ENCODE peak calls at places on chromosomes 6 and 20, in ten cellular contexts. One of them, this sample, is unnamed.

GRCh38 chr6:100457251-100457990 is 7.3 kb downstream of the SIM1 start:
- DNase-seq in neuronal stem cell: peak; percentile 35
- DNase-seq in small intestine: no peak
- DNase-seq in Peyer's patch: no peak
- DNase-seq in lower lobe of right lung: no peak
- DNase-seq in H9: peak; percentile 63
- DNase-seq in upper lobe of right lung: no peak
- DNase-seq in brain microvascular endothelial cell: no peak
- DNase-seq in body of pancreas: no peak
- DNase-seq in cardiac muscle cell: no peak
- DNase-seq in this sample: no peak

GRCh38 chr6:152696543-152696942 is 1.2 kb upstream of the MYCT1 start:
- DNase-seq in body of pancreas: no peak
- DNase-seq in cardiac muscle cell: no peak
- DNase-seq in upper lobe of right lung: no peak
- DNase-seq in small intestine: no peak
- DNase-seq in Peyer's patch: no peak
- DNase-seq in lower lobe of right lung: no peak
- DNase-seq in H9: no peak
- DNase-seq in neuronal stem cell: no peak
- DNase-seq in brain microvascular endothelial cell: peak; percentile 84
- DNase-seq in this sample: no peak

GRCh38 chr6:102895683-102896082 is 1502.2 kb downstream of the GRIK2 start:
- DNase-seq in body of pancreas: no peak
- DNase-seq in brain microvascular endothelial cell: no peak
- DNase-seq in Peyer's patch: no peak
- DNase-seq in small intestine: no peak
- DNase-seq in H9: no peak
- DNase-seq in upper lobe of right lung: no peak
- DNase-seq in cardiac muscle cell: no peak
- DNase-seq in lower lobe of right lung: no peak
- DNase-seq in neuronal stem cell: no peak
- DNase-seq in this sample: no peak

GRCh38 chr20:46255440-46256104 is 52.7 kb downstream of the CDH22 start:
- DNase-seq in Peyer's patch: peak; percentile 75
- DNase-seq in upper lobe of right lung: peak; percentile 88
- DNase-seq in small intestine: peak; percentile 81
- DNase-seq in brain microvascular endothelial cell: no peak
- DNase-seq in cardiac muscle cell: peak; percentile 88
- DNase-seq in H9: no peak
- DNase-seq in lower lobe of right lung: peak; percentile 82
- DNase-seq in body of pancreas: peak; percentile 91
- DNase-seq in neuronal stem cell: no peak
- DNase-seq in this sample: peak; percentile 57

GRCh38 chr6:29447670-29448069 is 8.6 kb downstream of the OR10C1 start:
- DNase-seq in brain microvascular endothelial cell: peak; percentile 41
- DNase-seq in upper lobe of right lung: no peak
- DNase-seq in cardiac muscle cell: peak; percentile 16
- DNase-seq in H9: no peak
- DNase-seq in neuronal stem cell: peak; percentile 47
- DNase-seq in body of pancreas: no peak
- DNase-seq in small intestine: no peak
- DNase-seq in Peyer's patch: no peak
- DNase-seq in lower lobe of right lung: no peak
- DNase-seq in this sample: no peak

GRCh38 chr6:44263357-44264100 is 1.8 kb downstream of the NFKBIE start:
- DNase-seq in H9: no peak
- DNase-seq in upper lobe of right lung: no peak
- DNase-seq in neuronal stem cell: no peak
- DNase-seq in cardiac muscle cell: no peak
- DNase-seq in Peyer's patch: no peak
- DNase-seq in lower lobe of right lung: no peak
- DNase-seq in brain microvascular endothelial cell: peak; percentile 16
- DNase-seq in small intestine: no peak
- DNase-seq in body of pancreas: peak; percentile 61
- DNase-seq in this sample: no peak

GRCh38 chr6:115668781-115669180 is 391.9 kb downstream of the FRK start:
- DNase-seq in Peyer's patch: no peak
- DNase-seq in brain microvascular endothelial cell: no peak
- DNase-seq in lower lobe of right lung: no peak
- DNase-seq in small intestine: no peak
- DNase-seq in cardiac muscle cell: no peak
- DNase-seq in upper lobe of right lung: no peak
- DNase-seq in body of pancreas: no peak
- DNase-seq in neuronal stem cell: no peak
- DNase-seq in H9: no peak
- DNase-seq in this sample: no peak

GRCh38 chr20:25865715-25866656 is 169.3 kb upstream of the ZNF337 start:
- DNase-seq in H9: peak; percentile 89
- DNase-seq in small intestine: peak; percentile 64
- DNase-seq in Peyer's patch: peak; percentile 79
- DNase-seq in brain microvascular endothelial cell: peak; percentile 75
- DNase-seq in neuronal stem cell: peak; percentile 76
- DNase-seq in body of pancreas: peak; percentile 85
- DNase-seq in lower lobe of right lung: peak; percentile 83
- DNase-seq in cardiac muscle cell: peak; percentile 79
- DNase-seq in upper lobe of right lung: peak; percentile 91
- DNase-seq in this sample: peak; percentile 78

GRCh38 chr6:5663256-5663655 is 343.5 kb downstream of the NRN1 start:
- DNase-seq in body of pancreas: no peak
- DNase-seq in Peyer's patch: no peak
- DNase-seq in neuronal stem cell: no peak
- DNase-seq in cardiac muscle cell: peak; percentile 80
- DNase-seq in upper lobe of right lung: no peak
- DNase-seq in H9: no peak
- DNase-seq in brain microvascular endothelial cell: no peak
- DNase-seq in lower lobe of right lung: no peak
- DNase-seq in small intestine: no peak
- DNase-seq in this sample: no peak

GRCh38 chr20:21767739-21768223 is 62.3 kb downstream of the PAX1 start:
- DNase-seq in upper lobe of right lung: peak; percentile 63
- DNase-seq in lower lobe of right lung: peak; percentile 46
- DNase-seq in cardiac muscle cell: peak; percentile 61
- DNase-seq in brain microvascular endothelial cell: no peak
- DNase-seq in body of pancreas: no peak
- DNase-seq in neuronal stem cell: peak; percentile 51
- DNase-seq in Peyer's patch: no peak
- DNase-seq in H9: peak; percentile 82
- DNase-seq in small intestine: no peak
- DNase-seq in this sample: no peak

GRCh38 chr6:34272022-34272926 is 23.5 kb upstream of the SMIM29 start:
- DNase-seq in neuronal stem cell: no peak
- DNase-seq in small intestine: no peak
- DNase-seq in brain microvascular endothelial cell: no peak
- DNase-seq in Peyer's patch: no peak
- DNase-seq in upper lobe of right lung: peak; percentile 69
- DNase-seq in cardiac muscle cell: no peak
- DNase-seq in body of pancreas: no peak
- DNase-seq in H9: peak; percentile 60
- DNase-seq in lower lobe of right lung: peak; percentile 63
- DNase-seq in this sample: no peak

GRCh38 chr20:58084966-58085365 is 143.5 kb downstream of the ANKRD60 start:
- DNase-seq in small intestine: peak; percentile 39
- DNase-seq in H9: no peak
- DNase-seq in brain microvascular endothelial cell: no peak
- DNase-seq in neuronal stem cell: no peak
- DNase-seq in lower lobe of right lung: no peak
- DNase-seq in body of pancreas: peak; percentile 46
- DNase-seq in Peyer's patch: peak; percentile 27
- DNase-seq in upper lobe of right lung: no peak
- DNase-seq in cardiac muscle cell: no peak
- DNase-seq in this sample: no peak

GRCh38 chr6:89840538-89840937 is 10.9 kb downstream of the CASP8AP2 start:
- DNase-seq in cardiac muscle cell: peak; percentile 35
- DNase-seq in Peyer's patch: no peak
- DNase-seq in body of pancreas: no peak
- DNase-seq in upper lobe of right lung: no peak
- DNase-seq in small intestine: no peak
- DNase-seq in brain microvascular endothelial cell: peak; percentile 74
- DNase-seq in neuronal stem cell: no peak
- DNase-seq in H9: no peak
- DNase-seq in lower lobe of right lung: no peak
- DNase-seq in this sample: no peak
- H3K27ac ChIP-seq in cardiac muscle cell: peak overlapping the region; percentile 49
- H3K27ac ChIP-seq in Peyer's patch: no peak overlapping the region
- H3K27ac ChIP-seq in body of pancreas: no peak overlapping the region
- H3K27ac ChIP-seq in upper lobe of right lung: no peak overlapping the region
- H3K27ac ChIP-seq in small intestine: no peak overlapping the region
- H3K27ac ChIP-seq in brain microvascular endothelial cell: peak overlapping the region; percentile 66
- H3K27ac ChIP-seq in neuronal stem cell: no peak overlapping the region
- H3K27ac ChIP-seq in H9: no peak overlapping the region
- H3K27ac ChIP-seq in lower lobe of right lung: no peak overlapping the region
- H3K27ac ChIP-seq in this sample: no peak overlapping the region

GRCh38 chr20:13221313-13221672 is 219 bp downstream of the ISM1 start:
- DNase-seq in upper lobe of right lung: no peak
- DNase-seq in Peyer's patch: no peak
- DNase-seq in neuronal stem cell: no peak
- DNase-seq in body of pancreas: no peak
- DNase-seq in small intestine: no peak
- DNase-seq in H9: no peak
- DNase-seq in cardiac muscle cell: no peak
- DNase-seq in lower lobe of right lung: no peak
- DNase-seq in brain microvascular endothelial cell: no peak
- DNase-seq in this sample: no peak

GRCh38 chr20:13219327-13220193 is 1.5 kb upstream of the ISM1 start:
- DNase-seq in neuronal stem cell: peak; percentile 6
- DNase-seq in lower lobe of right lung: no peak
- DNase-seq in body of pancreas: no peak
- DNase-seq in H9: peak; percentile 38
- DNase-seq in upper lobe of right lung: no peak
- DNase-seq in Peyer's patch: peak; percentile 52
- DNase-seq in brain microvascular endothelial cell: no peak
- DNase-seq in cardiac muscle cell: no peak
- DNase-seq in small intestine: no peak
- DNase-seq in this sample: no peak

GRCh38 chr20:13221673-13222318 is 722 bp downstream of the ISM1 start:
- DNase-seq in lower lobe of right lung: peak; percentile 69
- DNase-seq in Peyer's patch: peak; percentile 70
- DNase-seq in cardiac muscle cell: peak; percentile 83
- DNase-seq in upper lobe of right lung: peak; percentile 80
- DNase-seq in H9: peak; percentile 75
- DNase-seq in small intestine: peak; percentile 31
- DNase-seq in body of pancreas: peak; percentile 69
- DNase-seq in neuronal stem cell: peak; percentile 72
- DNase-seq in brain microvascular endothelial cell: peak; percentile 37
- DNase-seq in this sample: no peak

GRCh38 chr20:13220857-13221297 is at the start of gene ISM1:
- DNase-seq in small intestine: no peak
- DNase-seq in lower lobe of right lung: peak; percentile 48
- DNase-seq in neuronal stem cell: peak; percentile 41
- DNase-seq in upper lobe of right lung: peak; percentile 66
- DNase-seq in Peyer's patch: no peak
- DNase-seq in cardiac muscle cell: peak; percentile 36
- DNase-seq in H9: peak; percentile 41
- DNase-seq in body of pancreas: peak; percentile 32
- DNase-seq in brain microvascular endothelial cell: no peak
- DNase-seq in this sample: no peak

GRCh38 chr20:13220194-13220856 is 749 bp upstream of the ISM1 start:
- DNase-seq in upper lobe of right lung: peak; percentile 75
- DNase-seq in small intestine: peak; percentile 11
- DNase-seq in neuronal stem cell: peak; percentile 46
- DNase-seq in Peyer's patch: no peak
- DNase-seq in body of pancreas: peak; percentile 77
- DNase-seq in lower lobe of right lung: peak; percentile 67
- DNase-seq in H9: peak; percentile 78
- DNase-seq in brain microvascular endothelial cell: no peak
- DNase-seq in cardiac muscle cell: peak; percentile 69
- DNase-seq in this sample: no peak
- H3K27me3 ChIP-seq in upper lobe of right lung: peaks cover 18% of the 10 kb centered on the region
- H3K27me3 ChIP-seq in small intestine: peaks cover 12% of the 10 kb centered on the region
- H3K27me3 ChIP-seq in neuronal stem cell: peaks cover 59% of the 10 kb centered on the region
- H3K27me3 ChIP-seq in Peyer's patch: peaks cover 19% of the 10 kb centered on the region
- H3K27me3 ChIP-seq in body of pancreas: no peaks in the 10 kb centered on the region
- H3K27me3 ChIP-seq in lower lobe of right lung: peaks cover 25% of the 10 kb centered on the region
- H3K27me3 ChIP-seq in H9: peaks cover 24% of the 10 kb centered on the region
- H3K27me3 ChIP-seq in brain microvascular endothelial cell: peaks cover 46% of the 10 kb centered on the region
- H3K27me3 ChIP-seq in cardiac muscle cell: peaks cover 80% of the 10 kb centered on the region
- H3K27me3 ChIP-seq in this sample: peaks cover 2% of the 10 kb centered on the region

DNA sequence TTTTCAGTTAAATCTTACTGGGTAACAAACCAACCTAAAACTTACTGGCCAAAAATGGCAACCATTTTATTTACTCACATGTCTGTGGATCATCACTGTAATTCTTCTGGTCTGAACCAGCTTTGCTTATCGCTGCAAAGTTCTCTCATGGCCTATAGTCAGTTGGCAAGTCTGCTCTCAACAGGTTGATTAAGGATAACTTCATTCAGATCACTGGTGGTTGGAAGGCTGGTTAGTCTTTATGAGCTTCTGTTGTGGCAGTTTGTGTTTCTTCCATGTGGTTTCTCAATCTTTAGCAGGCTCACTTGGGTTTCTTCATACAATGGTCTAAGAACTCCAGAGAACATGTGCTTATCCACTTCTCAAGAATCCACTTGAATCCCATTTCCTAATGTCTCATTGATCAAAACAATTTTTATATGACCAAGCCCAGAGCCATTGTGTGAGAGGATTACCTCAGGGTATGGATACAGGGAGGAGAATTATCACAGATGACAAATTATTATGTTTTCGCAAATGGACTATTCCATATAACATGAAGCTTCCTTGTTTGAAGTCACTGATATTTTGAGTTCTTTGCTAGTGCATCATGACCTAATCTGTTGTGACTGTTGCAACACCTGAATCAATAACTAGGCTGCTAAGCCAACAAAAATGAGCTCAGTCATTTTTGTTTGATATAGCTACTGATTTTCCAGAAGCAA is 155.4 kb upstream of the BMP2 start:
- DNase-seq in neuronal stem cell: no peak
- DNase-seq in small intestine: no peak
- DNase-seq in H9: no peak
- DNase-seq in lower lobe of right lung: no peak
- DNase-seq in body of pancreas: no peak
- DNase-seq in Peyer's patch: no peak
- DNase-seq in brain microvascular endothelial cell: no peak
- DNase-seq in cardiac muscle cell: no peak
- DNase-seq in upper lobe of right lung: no peak
- DNase-seq in this sample: no peak
- H3K27ac ChIP-seq in neuronal stem cell: no peak overlapping the region
- H3K27ac ChIP-seq in small intestine: no peak overlapping the region
- H3K27ac ChIP-seq in H9: no peak overlapping the region
- H3K27ac ChIP-seq in lower lobe of right lung: no peak overlapping the region
- H3K27ac ChIP-seq in body of pancreas: peak overlapping the region; percentile 89
- H3K27ac ChIP-seq in Peyer's patch: no peak overlapping the region
- H3K27ac ChIP-seq in brain microvascular endothelial cell: no peak overlapping the region
- H3K27ac ChIP-seq in cardiac muscle cell: no peak overlapping the region
- H3K27ac ChIP-seq in upper lobe of right lung: no peak overlapping the region
- H3K27ac ChIP-seq in this sample: no peak overlapping the region

GRCh38 chr6:6884193-6884627 is 223.6 kb upstream of the RREB1 start:
- DNase-seq in lower lobe of right lung: no peak
- DNase-seq in small intestine: no peak
- DNase-seq in cardiac muscle cell: no peak
- DNase-seq in body of pancreas: no peak
- DNase-seq in Peyer's patch: no peak
- DNase-seq in H9: no peak
- DNase-seq in neuronal stem cell: no peak
- DNase-seq in upper lobe of right lung: no peak
- DNase-seq in brain microvascular endothelial cell: no peak
- DNase-seq in this sample: no peak
- H3K27me3 ChIP-seq in lower lobe of right lung: no peaks in the 10 kb centered on the region
- H3K27me3 ChIP-seq in small intestine: no peaks in the 10 kb centered on the region
- H3K27me3 ChIP-seq in cardiac muscle cell: no peaks in the 10 kb centered on the region
- H3K27me3 ChIP-seq in body of pancreas: no peaks in the 10 kb centered on the region
- H3K27me3 ChIP-seq in Peyer's patch: no peaks in the 10 kb centered on the region
- H3K27me3 ChIP-seq in H9: no peaks in the 10 kb centered on the region
- H3K27me3 ChIP-seq in neuronal stem cell: no peaks in the 10 kb centered on the region
- H3K27me3 ChIP-seq in upper lobe of right lung: no peaks in the 10 kb centered on the region
- H3K27me3 ChIP-seq in brain microvascular endothelial cell: no peaks in the 10 kb centered on the region
- H3K27me3 ChIP-seq in this sample: no peaks in the 10 kb centered on the region

This sample was measured in ovary.